ENCODE peak calls at places on chromosomes 12 and 14, in seven cellular contexts. One of them, this sample, is unnamed. For H3K36me3, the result is how much of the 10 kb centered on the place peaks cover.

GRCh38 chr14:54420478-54421116 is 20.6 kb downstream of the CNIH1 start:
- DNase-seq in sigmoid colon: no peak
- DNase-seq in astrocyte: peak
- DNase-seq in left lung: no peak
- DNase-seq in prostate gland: no peak
- DNase-seq in cardiac muscle cell: peak
- DNase-seq in Peyer's patch: peak
- DNase-seq in this sample: no peak

GRCh38 chr12:131194166-131194565 is 240.5 kb downstream of the ADGRD1 start:
- DNase-seq in sigmoid colon: no peak
- DNase-seq in astrocyte: no peak
- DNase-seq in left lung: no peak
- DNase-seq in prostate gland: no peak
- DNase-seq in cardiac muscle cell: no peak
- DNase-seq in Peyer's patch: no peak
- DNase-seq in this sample: no peak

GRCh38 chr12:29792132-29792531 is 8.4 kb upstream of the TMTC1 start:
- DNase-seq in sigmoid colon: no peak
- DNase-seq in astrocyte: no peak
- DNase-seq in left lung: no peak
- DNase-seq in prostate gland: no peak
- DNase-seq in cardiac muscle cell: no peak
- DNase-seq in Peyer's patch: no peak
- DNase-seq in this sample: no peak

GRCh38 chr14:105554022-105554421 is 27.6 kb downstream of the TMEM121 start:
- DNase-seq in sigmoid colon: no peak
- DNase-seq in astrocyte: no peak
- DNase-seq in left lung: no peak
- DNase-seq in prostate gland: no peak
- DNase-seq in cardiac muscle cell: no peak
- DNase-seq in Peyer's patch: no peak
- DNase-seq in this sample: no peak

GRCh38 chr12:40012709-40013108 is 93.2 kb downstream of the SLC2A13 start:
- DNase-seq in sigmoid colon: no peak
- DNase-seq in astrocyte: no peak
- DNase-seq in left lung: no peak
- DNase-seq in prostate gland: no peak
- DNase-seq in cardiac muscle cell: no peak
- DNase-seq in Peyer's patch: no peak
- DNase-seq in this sample: no peak

GRCh38 chr14:22748691-22749090 is 17.8 kb upstream of the OXA1L start:
- DNase-seq in sigmoid colon: no peak
- DNase-seq in astrocyte: no peak
- DNase-seq in left lung: no peak
- DNase-seq in prostate gland: no peak
- DNase-seq in cardiac muscle cell: no peak
- DNase-seq in Peyer's patch: no peak
- DNase-seq in this sample: no peak

GRCh38 chr12:80598004-80598606 is 109.3 kb upstream of the MYF6 start:
- DNase-seq in sigmoid colon: no peak
- DNase-seq in astrocyte: peak
- DNase-seq in left lung: no peak
- DNase-seq in prostate gland: no peak
- DNase-seq in cardiac muscle cell: peak
- DNase-seq in Peyer's patch: no peak
- DNase-seq in this sample: no peak

GRCh38 chr14:27040552-27040951 is 442.7 kb upstream of the NOVA1 start:
- DNase-seq in sigmoid colon: no peak
- DNase-seq in astrocyte: peak
- DNase-seq in left lung: no peak
- DNase-seq in prostate gland: no peak
- DNase-seq in cardiac muscle cell: no peak
- DNase-seq in Peyer's patch: no peak
- DNase-seq in this sample: no peak

GRCh38 chr12:6095269-6095668 is 29.2 kb downstream of the VWF start:
- DNase-seq in sigmoid colon: no peak
- DNase-seq in astrocyte: no peak
- DNase-seq in left lung: no peak
- DNase-seq in prostate gland: no peak
- DNase-seq in cardiac muscle cell: no peak
- DNase-seq in Peyer's patch: peak
- DNase-seq in this sample: no peak

GRCh38 chr12:53090105-53090504 is 7.4 kb upstream of the IGFBP6 start:
- DNase-seq in sigmoid colon: peak
- DNase-seq in astrocyte: no peak
- DNase-seq in left lung: no peak
- DNase-seq in prostate gland: no peak
- DNase-seq in cardiac muscle cell: no peak
- DNase-seq in Peyer's patch: no peak
- DNase-seq in this sample: no peak

GRCh38 chr14:75018684-75019083 is 16.0 kb downstream of the EIF2B2 start:
- DNase-seq in sigmoid colon: no peak
- DNase-seq in astrocyte: no peak
- DNase-seq in left lung: no peak
- DNase-seq in prostate gland: peak
- DNase-seq in cardiac muscle cell: no peak
- DNase-seq in Peyer's patch: peak
- DNase-seq in this sample: no peak

GRCh38 chr14:76948213-76948947 is 80.1 kb downstream of the IRF2BPL start:
- DNase-seq in sigmoid colon: peak
- DNase-seq in astrocyte: no peak
- DNase-seq in left lung: no peak
- DNase-seq in prostate gland: no peak
- DNase-seq in cardiac muscle cell: no peak
- DNase-seq in Peyer's patch: no peak
- DNase-seq in this sample: peak

GRCh38 chr12:53737951-53738833 is 10.9 kb upstream of the CALCOCO1 start:
- DNase-seq in sigmoid colon: no peak
- DNase-seq in astrocyte: no peak
- DNase-seq in left lung: peak
- DNase-seq in prostate gland: no peak
- DNase-seq in cardiac muscle cell: no peak
- DNase-seq in Peyer's patch: peak
- DNase-seq in this sample: peak

GRCh38 chr14:22836301-22837058 is at the start of gene MMP14:
- DNase-seq in sigmoid colon: peak
- DNase-seq in astrocyte: peak
- DNase-seq in left lung: peak
- DNase-seq in prostate gland: peak
- DNase-seq in cardiac muscle cell: no peak
- DNase-seq in Peyer's patch: peak
- DNase-seq in this sample: peak

GRCh38 chr12:80472912-80473500 is 29.0 kb downstream of the PTPRQ start:
- DNase-seq in sigmoid colon: no peak
- DNase-seq in astrocyte: peak
- DNase-seq in left lung: no peak
- DNase-seq in prostate gland: no peak
- DNase-seq in cardiac muscle cell: peak
- DNase-seq in Peyer's patch: no peak
- DNase-seq in this sample: no peak

GRCh38 chr12:105120551-105120950 is 13.0 kb downstream of the WASHC4 start:
- DNase-seq in sigmoid colon: no peak
- DNase-seq in astrocyte: peak
- DNase-seq in left lung: no peak
- DNase-seq in prostate gland: no peak
- DNase-seq in cardiac muscle cell: no peak
- DNase-seq in Peyer's patch: no peak
- DNase-seq in this sample: no peak

GRCh38 chr14:26389646-26390508 is 208.0 kb downstream of the NOVA1 start:
- DNase-seq in sigmoid colon: no peak
- DNase-seq in astrocyte: peak
- DNase-seq in left lung: no peak
- DNase-seq in prostate gland: no peak
- DNase-seq in cardiac muscle cell: no peak
- DNase-seq in Peyer's patch: no peak
- DNase-seq in this sample: no peak

GRCh38 chr14:60250318-60251035 is 1.5 kb downstream of the PPM1A start:
- DNase-seq in sigmoid colon: no peak
- DNase-seq in astrocyte: peak
- DNase-seq in left lung: no peak
- DNase-seq in prostate gland: no peak
- DNase-seq in cardiac muscle cell: no peak
- DNase-seq in Peyer's patch: no peak
- DNase-seq in this sample: no peak

GRCh38 chr14:80608563-80608962 is 333.0 kb downstream of the CEP128 start:
- DNase-seq in sigmoid colon: no peak
- DNase-seq in astrocyte: no peak
- DNase-seq in left lung: no peak
- DNase-seq in prostate gland: no peak
- DNase-seq in cardiac muscle cell: no peak
- DNase-seq in Peyer's patch: no peak
- DNase-seq in this sample: no peak

GRCh38 chr14:36973806-36974442 is 198.5 kb downstream of the SLC25A21 start:
- DNase-seq in sigmoid colon: no peak
- DNase-seq in astrocyte: peak
- DNase-seq in left lung: no peak
- DNase-seq in prostate gland: no peak
- DNase-seq in cardiac muscle cell: no peak
- DNase-seq in Peyer's patch: no peak
- DNase-seq in this sample: no peak

GRCh38 chr12:46267618-46268348 is 1.1 kb downstream of the SLC38A1 start:
- DNase-seq in sigmoid colon: no peak
- DNase-seq in astrocyte: peak
- DNase-seq in left lung: peak
- DNase-seq in prostate gland: peak
- DNase-seq in cardiac muscle cell: peak
- DNase-seq in Peyer's patch: peak
- DNase-seq in this sample: no peak

GRCh38 chr14:76780875-76781647 is 19.8 kb downstream of the VASH1 start:
- DNase-seq in sigmoid colon: peak
- DNase-seq in astrocyte: peak
- DNase-seq in left lung: no peak
- DNase-seq in prostate gland: no peak
- DNase-seq in cardiac muscle cell: no peak
- DNase-seq in Peyer's patch: no peak
- DNase-seq in this sample: no peak

GRCh38 chr12:132433641-132434395 is 56.1 kb upstream of the FBRSL1 start:
- DNase-seq in sigmoid colon: no peak
- DNase-seq in astrocyte: no peak
- DNase-seq in left lung: peak
- DNase-seq in prostate gland: no peak
- DNase-seq in cardiac muscle cell: no peak
- DNase-seq in Peyer's patch: peak
- DNase-seq in this sample: peak

GRCh38 chr12:131942671-131943070 is 7.1 kb upstream of the EP400 start:
- DNase-seq in sigmoid colon: peak
- DNase-seq in astrocyte: no peak
- DNase-seq in left lung: peak
- DNase-seq in prostate gland: no peak
- DNase-seq in cardiac muscle cell: no peak
- DNase-seq in Peyer's patch: peak
- DNase-seq in this sample: peak

GRCh38 chr12:117583677-117584076 is 222.3 kb upstream of the NOS1 start:
- DNase-seq in sigmoid colon: no peak
- DNase-seq in astrocyte: no peak
- DNase-seq in left lung: no peak
- DNase-seq in prostate gland: peak
- DNase-seq in cardiac muscle cell: no peak
- DNase-seq in Peyer's patch: no peak
- DNase-seq in this sample: no peak
- H3K4me3 ChIP-seq in sigmoid colon: no peak
- H3K4me3 ChIP-seq in astrocyte: no peak
- H3K4me3 ChIP-seq in left lung: no peak
- H3K4me3 ChIP-seq in prostate gland: no peak
- H3K4me3 ChIP-seq in cardiac muscle cell: no peak
- H3K4me3 ChIP-seq in Peyer's patch: no peak
- H3K4me3 ChIP-seq in this sample: no peak

DNA sequence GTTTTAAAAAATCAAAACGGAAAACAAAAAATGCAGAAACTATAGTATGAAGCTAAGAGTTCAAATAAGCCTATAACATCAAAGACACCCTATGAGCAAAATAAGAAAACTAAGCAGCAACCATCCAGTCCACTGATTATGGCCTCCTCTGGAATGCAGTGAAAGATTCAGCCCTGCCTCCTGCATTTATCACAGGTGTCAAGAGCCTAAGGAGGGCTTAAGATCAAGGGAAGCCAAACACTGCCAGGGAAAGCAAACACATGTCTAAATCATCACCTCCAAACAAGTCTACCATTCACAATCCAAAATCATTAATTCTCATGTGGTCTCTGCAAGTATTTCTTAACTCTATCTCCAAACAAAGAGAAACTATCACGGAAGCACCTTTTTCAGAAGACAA is 28.4 kb downstream of the SARNP start:
- DNase-seq in sigmoid colon: no peak
- DNase-seq in astrocyte: no peak
- DNase-seq in left lung: no peak
- DNase-seq in prostate gland: no peak
- DNase-seq in cardiac muscle cell: peak
- DNase-seq in Peyer's patch: no peak
- DNase-seq in this sample: no peak
- H3K36me3 ChIP-seq in sigmoid colon: under half
- H3K36me3 ChIP-seq in astrocyte: under half
- H3K36me3 ChIP-seq in left lung: half or more
- H3K36me3 ChIP-seq in prostate gland: under half
- H3K36me3 ChIP-seq in cardiac muscle cell: half or more
- H3K36me3 ChIP-seq in Peyer's patch: under half
- H3K36me3 ChIP-seq in this sample: half or more

DNA sequence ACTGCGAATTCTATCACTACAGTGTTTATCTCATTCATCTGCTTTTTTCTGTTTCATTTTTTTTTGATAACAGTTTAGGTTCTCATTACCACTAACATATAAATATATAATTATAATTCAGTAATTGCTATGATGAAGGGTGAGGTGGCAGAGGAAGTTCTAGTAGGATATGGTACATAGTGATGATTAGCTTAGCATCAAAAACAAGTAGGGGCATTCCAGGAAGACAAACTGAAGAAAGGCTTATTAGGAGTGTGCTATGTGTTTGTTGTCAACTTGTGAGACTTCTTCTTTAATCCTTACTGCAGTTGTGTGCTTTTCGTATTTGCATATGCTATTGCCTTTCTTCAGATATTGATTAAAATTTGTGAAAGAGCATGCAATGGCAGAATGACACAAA is 20.6 kb downstream of the FUT8 start:
- DNase-seq in sigmoid colon: no peak
- DNase-seq in astrocyte: no peak
- DNase-seq in left lung: no peak
- DNase-seq in prostate gland: no peak
- DNase-seq in cardiac muscle cell: no peak
- DNase-seq in Peyer's patch: no peak
- DNase-seq in this sample: no peak
- H3K4me3 ChIP-seq in sigmoid colon: no peak
- H3K4me3 ChIP-seq in astrocyte: no peak
- H3K4me3 ChIP-seq in left lung: no peak
- H3K4me3 ChIP-seq in prostate gland: no peak
- H3K4me3 ChIP-seq in cardiac muscle cell: no peak
- H3K4me3 ChIP-seq in Peyer's patch: no peak
- H3K4me3 ChIP-seq in this sample: no peak

DNA sequence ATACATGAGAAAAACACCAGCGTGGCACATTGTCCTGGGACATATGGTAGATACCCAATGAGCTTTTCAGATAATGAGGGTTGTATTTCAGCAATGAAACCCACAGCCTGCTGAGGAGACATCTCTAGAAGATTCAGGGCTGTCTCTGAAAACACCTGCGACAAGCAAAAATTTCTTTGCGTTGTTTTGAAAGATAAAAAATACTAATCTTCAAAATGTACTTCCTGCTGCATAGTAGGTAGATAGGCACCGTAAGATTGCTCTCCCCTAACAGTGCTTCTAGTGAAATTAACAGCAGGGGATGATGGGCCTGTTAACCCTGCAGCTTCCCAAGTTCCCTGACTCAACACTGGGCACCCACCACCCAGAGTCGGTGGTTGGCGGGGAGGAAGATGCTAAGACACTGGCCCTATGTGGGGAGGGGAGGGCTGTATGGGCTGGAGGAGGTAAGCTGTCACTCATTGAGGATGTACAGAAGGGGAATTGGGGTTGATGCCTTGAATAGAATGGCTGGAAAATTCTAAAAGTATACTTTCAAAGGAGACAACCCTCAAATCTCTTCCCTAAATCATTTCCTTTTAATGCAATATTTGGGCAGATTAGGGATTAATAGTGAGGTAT is 20.0 kb downstream of the ZFP36L1 start:
- DNase-seq in sigmoid colon: peak
- DNase-seq in astrocyte: no peak
- DNase-seq in left lung: no peak
- DNase-seq in prostate gland: no peak
- DNase-seq in cardiac muscle cell: no peak
- DNase-seq in Peyer's patch: peak
- DNase-seq in this sample: no peak
- H3K36me3 ChIP-seq in sigmoid colon: under half
- H3K36me3 ChIP-seq in astrocyte: under half
- H3K36me3 ChIP-seq in left lung: under half
- H3K36me3 ChIP-seq in prostate gland: under half
- H3K36me3 ChIP-seq in cardiac muscle cell: under half
- H3K36me3 ChIP-seq in Peyer's patch: under half
- H3K36me3 ChIP-seq in this sample: under half